ENCODE peak calls at places on chromosomes 11 and 22, in seven cellular contexts. Q, J, I, E, H, F and V are unnamed samples. For H3K4me1, the result is how much of the 10 kb centered on the place peaks cover.

GRCh38 chr22:42974223-42974622 is 40.7 kb downstream of the PACSIN2 start:
- DNase-seq in I (no peak), H (no peak), Q (no peak), J (no peak), F (no peak), E (no peak), V (no peak)

GRCh38 chr11:105923814-105924213 is 98.2 kb downstream of the MSANTD4 start:
- DNase-seq in E (no peak), F (no peak), I (no peak), Q (no peak), H (no peak), J (peak), V (peak)

GRCh38 chr11:110431212-110432073 is 1.7 kb downstream of the FDX1 start:
- DNase-seq in I (no peak), E (peak), F (peak), Q (peak), J (peak), H (no peak), V (peak)

GRCh38 chr11:114604179-114604813 is 8.7 kb upstream of the NXPE4 start:
- DNase-seq in E (no peak), I (no peak), H (no peak), Q (no peak), J (no peak), F (no peak), V (no peak)

GRCh38 chr11:61495801-61496601 is 12.5 kb upstream of the LRRC10B start:
- DNase-seq in I (no peak), E (peak), Q (no peak), F (no peak), H (no peak), J (no peak), V (no peak)

GRCh38 chr11:62574363-62575057 is 819 bp upstream of the EEF1G start:
- DNase-seq in J (peak), H (peak), F (peak), E (peak), I (peak), Q (peak), V (peak)

GRCh38 chr11:111427471-111427912 is 48.4 kb upstream of the POU2AF1 start:
- DNase-seq in I (peak), H (no peak), F (no peak), J (no peak), Q (no peak), E (peak), V (no peak)

GRCh38 chr11:134981824-134982223 is 569.8 kb upstream of the B3GAT1 start:
- DNase-seq in E (no peak), I (no peak), J (no peak), F (no peak), H (no peak), Q (no peak), V (no peak)

GRCh38 chr22:17921871-17922821 is 102.2 kb downstream of the MICAL3 start:
- DNase-seq in E (no peak), J (no peak), F (no peak), Q (peak), I (peak), H (peak), V (no peak)

GRCh38 chr11:11028017-11028692 is 170.3 kb upstream of the ZBED5 start:
- DNase-seq in E (peak), I (peak), J (peak), F (peak), Q (peak), H (peak), V (peak)

GRCh38 chr11:125110996-125111340 is 458 bp downstream of the TMEM218 start:
- DNase-seq in H (peak), F (peak), E (peak), J (peak), Q (no peak), I (peak), V (no peak)

GRCh38 chr22:50715250-50715649 is 22.8 kb upstream of the ACR start:
- DNase-seq in Q (no peak), J (no peak), E (no peak), F (no peak), H (no peak), I (no peak), V (no peak)

GRCh38 chr22:49301398-49302149 is 526.1 kb downstream of the BRD1 start:
- DNase-seq in F (no peak), I (no peak), E (no peak), J (no peak), H (no peak), Q (no peak), V (no peak)

GRCh38 chr11:1466784-1467183 is 19.8 kb downstream of the MOB2 start:
- DNase-seq in H (no peak), J (no peak), Q (no peak), F (no peak), I (no peak), E (no peak), V (no peak)

GRCh38 chr22:39478461-39478860 is 21.6 kb downstream of the MGAT3 start:
- DNase-seq in Q (peak), I (peak), J (peak), H (peak), E (no peak), F (no peak), V (peak)

GRCh38 chr22:19042285-19043110 is 79.7 kb downstream of the DGCR2 start:
- DNase-seq in F (no peak), J (no peak), H (no peak), Q (no peak), I (no peak), E (no peak), V (no peak)

GRCh38 chr11:123100378-123101085 is 38.6 kb upstream of the HSPA8 start:
- DNase-seq in I (no peak), E (no peak), Q (no peak), H (peak), J (peak), F (no peak), V (no peak)

GRCh38 chr22:37121887-37122591 is 12.5 kb upstream of the TMPRSS6 start:
- DNase-seq in H (peak), Q (no peak), F (peak), E (peak), I (peak), J (peak), V (peak)

DNA sequence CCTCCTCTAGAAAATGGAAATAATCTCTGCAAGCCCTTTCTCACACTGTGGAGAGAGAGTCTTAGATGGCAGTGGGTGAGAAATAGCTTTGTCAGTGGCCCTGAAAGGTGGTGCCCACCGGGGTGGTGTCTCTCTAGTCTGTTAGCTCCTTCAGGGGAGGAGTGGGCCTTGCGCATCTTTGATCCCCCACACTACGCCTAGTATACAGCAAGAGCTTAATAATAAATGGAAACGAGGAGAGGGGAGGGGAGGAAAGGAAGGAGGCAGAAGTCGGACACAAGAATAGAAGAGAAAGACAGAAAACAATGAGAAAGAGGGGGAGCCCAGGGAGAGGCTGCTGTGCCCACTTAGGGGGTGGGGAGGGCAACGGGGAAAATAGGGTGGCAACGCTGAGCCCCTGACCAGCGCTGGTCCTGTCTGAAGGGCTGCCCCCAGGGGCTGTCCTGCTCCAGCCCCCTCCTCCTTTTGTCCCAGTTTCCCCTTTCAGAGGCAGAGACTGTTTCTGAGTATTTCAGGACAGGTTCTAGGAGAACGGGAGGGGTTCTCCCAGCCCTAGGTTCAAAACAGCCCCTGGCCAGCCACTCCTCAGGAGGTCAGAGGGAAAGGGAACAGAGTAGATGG is 1.2 kb downstream of the ARRB1 start:
- DNase-seq in Q (no peak), J (no peak), I (no peak), E (no peak), F (no peak), H (no peak), V (no peak)
- H3K4me1 ChIP-seq in Q (under half), J (under half), I (half or more), E (under half), F (under half), H (under half), V (under half)

DNA sequence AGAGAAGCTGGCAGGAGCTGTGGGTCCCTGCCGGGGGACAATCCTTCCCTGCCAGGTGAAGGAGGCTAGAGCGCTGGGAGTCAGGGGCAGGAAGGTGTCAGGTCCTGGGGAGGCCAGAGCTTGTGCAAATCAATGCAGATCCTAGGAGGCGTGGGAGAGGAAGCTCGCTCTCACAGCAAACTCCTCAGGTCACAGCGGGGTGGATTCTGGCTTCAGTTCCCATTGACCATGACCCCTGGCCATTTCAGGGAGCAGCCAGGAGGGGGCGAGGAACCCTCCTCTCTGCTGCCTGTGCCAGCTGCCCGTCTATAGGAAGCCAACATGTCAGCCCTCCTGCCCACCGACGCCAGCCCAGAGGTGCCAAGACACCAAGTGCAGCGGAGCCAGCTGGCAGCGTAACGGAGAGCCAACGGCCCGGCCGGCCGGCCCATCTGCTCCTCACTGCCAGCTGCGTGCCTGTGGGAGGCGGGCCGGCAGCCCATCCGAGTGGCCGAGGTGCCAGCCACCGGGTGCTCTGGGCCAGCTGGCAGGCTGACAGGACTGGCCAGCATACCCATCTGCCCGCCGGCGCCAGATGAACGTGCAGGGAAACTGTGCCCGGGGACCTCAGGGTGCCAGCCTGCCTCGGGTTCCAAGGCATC is 374.9 kb downstream of the MIAT start:
- DNase-seq in Q (peak), I (no peak), J (peak), F (no peak), H (peak), E (peak), V (no peak)
- TF ChIP-seq EZH2phosphoT487 in Q (no peak), I (no peak), J (no peak), F (no peak), H (no peak), E (no peak), V (no peak)

DNA sequence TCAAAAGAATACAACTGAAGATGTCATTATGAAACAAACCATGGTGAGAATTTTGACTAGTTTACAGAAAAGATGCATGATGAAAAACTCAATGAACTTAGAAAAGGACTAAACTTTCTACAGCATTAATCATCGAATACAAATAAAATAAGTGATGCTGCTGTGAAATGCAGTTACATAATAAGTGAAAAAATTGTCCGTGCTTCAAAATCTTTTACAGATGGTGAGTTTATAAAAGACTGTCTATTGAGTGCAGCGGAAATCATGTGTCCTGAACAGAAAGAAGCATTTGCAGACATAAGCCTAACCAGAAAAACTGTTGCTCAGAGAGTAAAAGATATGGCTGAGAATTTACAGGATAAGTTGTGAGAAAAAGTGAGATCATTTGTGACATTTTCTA is 33.8 kb downstream of the NEAT1 start:
- DNase-seq in E (no peak), J (peak), H (no peak), F (no peak), I (no peak), Q (no peak), V (peak)
- H3K4me1 ChIP-seq in E (under half), J (under half), H (under half), F (under half), I (under half), Q (under half), V (under half)

GRCh38 chr11:69183613-69184012 is 27.9 kb downstream of the SMIM38 start:
- DNase-seq in H (no peak), J (no peak), F (no peak), I (no peak), E (no peak), Q (no peak), V (no peak)

GRCh38 chr11:69189059-69189458 is 33.3 kb downstream of the SMIM38 start:
- DNase-seq in F (no peak), I (no peak), E (no peak), H (no peak), J (no peak), Q (no peak), V (no peak)

GRCh38 chr11:69186316-69187266 is 30.9 kb downstream of the SMIM38 start:
- DNase-seq in I (no peak), Q (peak), J (no peak), E (peak), H (no peak), F (no peak), V (no peak)

GRCh38 chr11:69190796-69191536 is 35.2 kb downstream of the SMIM38 start:
- DNase-seq in J (no peak), F (no peak), Q (no peak), I (no peak), E (no peak), H (no peak), V (no peak)

GRCh38 chr11:69187540-69188065 is 31.9 kb downstream of the SMIM38 start:
- DNase-seq in H (no peak), J (no peak), F (no peak), I (no peak), E (no peak), Q (no peak), V (no peak)
- TF ChIP-seq EZH2phosphoT487 in H (no peak), J (no peak), F (no peak), I (no peak), E (no peak), Q (no peak), V (no peak)

GRCh38 chr11:85783758-85784157 is 27.2 kb downstream of the SYTL2 start:
- DNase-seq in Q (no peak), F (no peak), J (no peak), I (no peak), H (no peak), E (no peak), V (no peak)
- H3K4me1 ChIP-seq in Q (under half), F (under half), J (under half), I (under half), H (under half), E (under half), V (under half)

GRCh38 chr11:65486570-65487466 is 12.0 kb upstream of the MALAT1 start:
- DNase-seq in H (no peak), Q (no peak), F (no peak), E (no peak), J (no peak), I (peak), V (no peak)

GRCh38 chr11:65489061-65489705 is 9.7 kb upstream of the MALAT1 start:
- DNase-seq in F (no peak), H (peak), J (peak), Q (peak), I (peak), E (no peak), V (no peak)

GRCh38 chr11:65487467-65488272 is 11.2 kb upstream of the MALAT1 start:
- DNase-seq in Q (peak), H (peak), E (peak), I (peak), J (peak), F (peak), V (peak)

GRCh38 chr11:65489706-65490310 is 9.0 kb upstream of the MALAT1 start:
- DNase-seq in Q (peak), H (no peak), J (peak), I (peak), F (no peak), E (no peak), V (no peak)

GRCh38 chr11:65488273-65489058 is 10.4 kb upstream of the MALAT1 start:
- DNase-seq in Q (no peak), F (peak), H (no peak), E (no peak), J (peak), I (peak), V (no peak)
- TF ChIP-seq EZH2phosphoT487 in Q (no peak), F (no peak), H (no peak), E (no peak), J (no peak), I (no peak), V (no peak)